ENCODE peak calls at places on chromosome 6, in four cellular contexts. V is brain microvascular endothelial cell, C is activated gamma-delta T cell treated with Interleukin-2 at 50 U/mL for 16 hours, A is RWPE2. S is an unnamed sample.

GRCh38 chr6:122352958-122353357 is 46.5 kb upstream of the HSF2 start:
- DNase-seq in V (no peak), C (no peak), A (no peak), S (no peak)

GRCh38 chr6:21808045-21808470 is 214.5 kb downstream of the SOX4 start:
- DNase-seq in V (peak; percentile 65), C (no peak), A (no peak), S (no peak)

GRCh38 chr6:75049308-75049707 is 156.5 kb downstream of the COL12A1 start:
- DNase-seq in V (no peak), C (no peak), A (no peak), S (no peak)

GRCh38 chr6:16822529-16822928 is 61.3 kb upstream of the ATXN1 start:
- DNase-seq in V (no peak), C (no peak), A (no peak), S (no peak)

GRCh38 chr6:34414999-34415858 is 10.6 kb downstream of the RPS10 start:
- DNase-seq in V (peak; percentile 55), C (peak; percentile 32), A (no peak), S (no peak)

GRCh38 chr6:119541132-119541905 is 191.8 kb upstream of the MAN1A1 start:
- DNase-seq in V (peak; percentile 53), C (no peak), A (no peak), S (no peak)

GRCh38 chr6:43172127-43173007 is 1.3 kb downstream of the SRF start:
- DNase-seq in V (peak; percentile 10), C (peak; percentile 39), A (no peak), S (peak; percentile 94)

GRCh38 chr6:30340589-30341054 is 4.3 kb upstream of the RPP21 start:
- DNase-seq in V (no peak), C (no peak), A (no peak), S (no peak)

GRCh38 chr6:163349001-163349680 is 65.4 kb upstream of the QKI start:
- DNase-seq in V (no peak), C (no peak), A (no peak), S (no peak)

GRCh38 chr6:102562713-102563112 is 1169.2 kb downstream of the GRIK2 start:
- DNase-seq in V (no peak), C (no peak), A (no peak), S (no peak)

GRCh38 chr6:132405143-132405915 is 4.1 kb upstream of the MOXD1 start:
- DNase-seq in V (no peak), C (no peak), A (no peak), S (no peak)

GRCh38 chr6:154167163-154167562 is 128.1 kb downstream of the OPRM1 start:
- DNase-seq in V (no peak), C (no peak), A (no peak), S (no peak)

GRCh38 chr6:43768983-43769525 is 957 bp upstream of the VEGFA start:
- DNase-seq in V (peak; percentile 27), C (no peak), A (peak; percentile 44), S (no peak)

GRCh38 chr6:27642744-27643456 is 170.0 kb upstream of the ZNF184 start:
- DNase-seq in V (no peak), C (no peak), A (no peak), S (no peak)

GRCh38 chr6:123519191-123519510 is 117.6 kb downstream of the TRDN start:
- DNase-seq in V (no peak), C (no peak), A (no peak), S (no peak)

GRCh38 chr6:22848121-22848520 is 278.8 kb downstream of the HDGFL1 start:
- DNase-seq in V (peak; percentile 11), C (no peak), A (no peak), S (no peak)

GRCh38 chr6:163197839-163198238 is 216.7 kb upstream of the QKI start:
- DNase-seq in V (no peak), C (no peak), A (no peak), S (no peak)

GRCh38 chr6:166162599-166163342 is 4.9 kb downstream of the TBXT start:
- DNase-seq in V (no peak), C (no peak), A (no peak), S (no peak)